ENCODE peak calls at places on chromosomes 6 and 20, in nine cellular contexts. Y is breast epithelium, U is fibroblast of lung, R is SK-N-SH, F is IMR-90, P is mammary epithelial cell, N is uterus, I is stomach, B is ovary. O is an unnamed sample.
A peak's percentile ranks its signal among the peaks of the same experiment; 100 is the strongest.

GRCh38 chr20:11676618-11677289 is 240.9 kb upstream of the BTBD3 start:
- DNase-seq in Y (no peak), U (peak; percentile 26), R (peak; percentile 67), F (peak; percentile 42), P (peak; percentile 27), N (no peak), I (no peak), B (no peak), O (peak; percentile 40)

GRCh38 chr6:8705435-8706020 is 270.2 kb upstream of the SLC35B3 start:
- DNase-seq in Y (no peak), U (no peak), R (no peak), F (no peak), P (no peak), N (no peak), I (no peak), B (no peak), O (peak; percentile 6)

GRCh38 chr6:12476484-12476883 is 186.3 kb downstream of the EDN1 start:
- DNase-seq in Y (no peak), U (no peak), R (no peak), F (no peak), P (no peak), N (no peak), I (no peak), B (no peak), O (no peak)

GRCh38 chr6:30556006-30556713 is at the start of gene GNL1:
- DNase-seq in Y (peak; percentile 98), U (peak; percentile 91), R (peak; percentile 92), F (peak; percentile 85), P (peak; percentile 95), N (peak; percentile 92), I (peak; percentile 98), B (peak; percentile 97), O (peak; percentile 88)

GRCh38 chr20:56443654-56444540 is 24.5 kb upstream of the RTF2 start:
- DNase-seq in Y (no peak), U (peak; percentile 40), R (no peak), F (peak; percentile 90), P (no peak), N (no peak), I (no peak), B (peak; percentile 45), O (peak; percentile 72)

GRCh38 chr6:153170511-153170910 is 39.4 kb upstream of the RGS17 start:
- DNase-seq in Y (no peak), U (peak; percentile 53), R (no peak), F (peak; percentile 52), P (peak; percentile 88), N (no peak), I (no peak), B (no peak), O (no peak)

GRCh38 chr20:46022411-46023147 is 6.4 kb upstream of the SLC12A5 start:
- DNase-seq in Y (no peak), U (no peak), R (peak; percentile 59), F (peak; percentile 9), P (peak; percentile 23), N (peak; percentile 42), I (peak; percentile 65), B (peak; percentile 51), O (peak; percentile 66)

GRCh38 chr20:3550857-3551256 is 80.0 kb downstream of the ATRN start:
- DNase-seq in Y (no peak), U (no peak), R (no peak), F (no peak), P (no peak), N (no peak), I (no peak), B (no peak), O (no peak)

GRCh38 chr6:134295953-134296553 is 21.9 kb downstream of the SGK1 start:
- DNase-seq in Y (no peak), U (peak; percentile 99), R (no peak), F (peak; percentile 100), P (peak; percentile 79), N (no peak), I (no peak), B (peak; percentile 55), O (peak; percentile 24)

GRCh38 chr6:21800948-21801438 is 207.4 kb downstream of the SOX4 start:
- DNase-seq in Y (no peak), U (peak; percentile 85), R (no peak), F (peak; percentile 67), P (no peak), N (no peak), I (no peak), B (no peak), O (peak; percentile 47)

GRCh38 chr6:92361990-92362770 is 1057.2 kb downstream of the EPHA7 start:
- DNase-seq in Y (no peak), U (no peak), R (peak; percentile 25), F (no peak), P (no peak), N (no peak), I (no peak), B (no peak), O (peak; percentile 62)

GRCh38 chr6:110596354-110596753 is 119.9 kb upstream of the SLC22A16 start:
- DNase-seq in Y (no peak), U (no peak), R (no peak), F (no peak), P (no peak), N (no peak), I (peak; percentile 38), B (no peak), O (no peak)

GRCh38 chr6:70590387-70590786 is 23.7 kb downstream of the SDHAF4 start:
- DNase-seq in Y (no peak), U (no peak), R (no peak), F (no peak), P (no peak), N (no peak), I (no peak), B (no peak), O (no peak)

GRCh38 chr6:158938811-158939254 is 61.2 kb downstream of the RSPH3 start:
- DNase-seq in Y (no peak), U (no peak), R (no peak), F (no peak), P (no peak), N (no peak), I (no peak), B (no peak), O (no peak)

GRCh38 chr20:63908008-63908682 is 13.2 kb downstream of the DNAJC5 start:
- DNase-seq in Y (no peak), U (no peak), R (no peak), F (no peak), P (no peak), N (no peak), I (peak; percentile 54), B (no peak), O (peak; percentile 63)

GRCh38 chr20:35171753-35172433 is at the start of gene PROCR:
- DNase-seq in Y (peak; percentile 73), U (peak; percentile 95), R (peak; percentile 51), F (peak; percentile 90), P (peak; percentile 99), N (peak; percentile 91), I (peak; percentile 72), B (peak; percentile 87), O (peak; percentile 88)

GRCh38 chr6:28789553-28790083 is 134.2 kb downstream of the TRIM27 start:
- DNase-seq in Y (no peak), U (peak; percentile 56), R (no peak), F (peak; percentile 68), P (peak; percentile 76), N (peak; percentile 26), I (no peak), B (peak; percentile 17), O (no peak)

GRCh38 chr6:143700684-143701342 is 23.0 kb downstream of the PHACTR2 start:
- DNase-seq in Y (no peak), U (peak; percentile 65), R (peak; percentile 32), F (peak; percentile 89), P (no peak), N (no peak), I (no peak), B (no peak), O (peak; percentile 75)

GRCh38 chr6:163085861-163086562 is 328.5 kb upstream of the QKI start:
- DNase-seq in Y (no peak), U (peak; percentile 9), R (no peak), F (no peak), P (no peak), N (no peak), I (no peak), B (no peak), O (no peak)
- H3K27ac ChIP-seq in Y (no peak overlapping the region), U (no peak overlapping the region), R (no peak overlapping the region), F (no peak overlapping the region), P (no peak overlapping the region), N (no peak overlapping the region), I (no peak overlapping the region), B (no peak overlapping the region), O (no peak overlapping the region)

GRCh38 chr6:1767481-1768246 is 157.9 kb downstream of the FOXC1 start:
- DNase-seq in Y (no peak), U (peak; percentile 41), R (peak; percentile 51), F (peak; percentile 46), P (peak; percentile 50), N (no peak), I (no peak), B (no peak), O (peak; percentile 82)

GRCh38 chr6:1764584-1764983 is 154.9 kb downstream of the FOXC1 start:
- DNase-seq in Y (no peak), U (no peak), R (no peak), F (no peak), P (no peak), N (no peak), I (no peak), B (no peak), O (no peak)

GRCh38 chr6:1763411-1763810 is 153.7 kb downstream of the FOXC1 start:
- DNase-seq in Y (no peak), U (no peak), R (no peak), F (no peak), P (no peak), N (no peak), I (no peak), B (no peak), O (no peak)

GRCh38 chr6:1765160-1765900 is 155.6 kb downstream of the FOXC1 start:
- DNase-seq in Y (no peak), U (no peak), R (no peak), F (no peak), P (no peak), N (no peak), I (peak; percentile 71), B (no peak), O (no peak)

DNA sequence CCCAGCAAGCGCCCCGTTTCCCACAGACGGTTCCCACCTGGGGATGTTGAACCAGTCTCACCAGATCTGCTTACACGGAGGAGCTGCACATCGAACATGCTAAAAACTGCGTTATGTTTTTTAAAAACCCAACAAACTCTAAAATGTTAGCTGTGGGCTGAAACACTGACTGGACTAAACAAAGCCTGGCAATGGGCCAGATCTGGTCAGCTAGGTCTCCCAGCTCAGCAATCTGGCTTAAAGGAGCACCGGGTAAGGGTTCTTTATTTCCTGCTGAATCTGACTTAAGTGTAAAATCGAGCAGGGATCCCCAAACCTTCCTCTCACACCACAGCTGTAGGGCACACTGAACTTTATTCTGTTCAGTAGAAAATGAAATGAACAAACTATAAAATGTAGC is 156.9 kb downstream of the FOXC1 start:
- DNase-seq in Y (no peak), U (no peak), R (peak; percentile 42), F (peak; percentile 29), P (no peak), N (no peak), I (peak; percentile 59), B (no peak), O (peak; percentile 56)
- H3K4me3 ChIP-seq in Y (no peak overlapping the region), U (no peak overlapping the region), R (no peak overlapping the region), F (no peak overlapping the region), P (no peak overlapping the region), N (no peak overlapping the region), I (no peak overlapping the region), B (no peak overlapping the region), O (no peak overlapping the region)

GRCh38 chr6:156844089-156844488 is 66.9 kb downstream of the ARID1B start:
- DNase-seq in Y (no peak), U (no peak), R (no peak), F (peak; percentile 45), P (no peak), N (no peak), I (no peak), B (no peak), O (no peak)
- H3K4me1 ChIP-seq in Y (peaks cover 4% of the 10 kb centered on the region), U (peaks cover 11% of the 10 kb centered on the region), R (peaks cover 32% of the 10 kb centered on the region), F (peaks cover 30% of the 10 kb centered on the region), P (no peaks in the 10 kb centered on the region), N (peaks cover 7% of the 10 kb centered on the region), I (peaks cover 62% of the 10 kb centered on the region), B (peaks cover 42% of the 10 kb centered on the region), O (peaks cover 19% of the 10 kb centered on the region)

GRCh38 chr6:75155586-75155985 is 50.3 kb downstream of the COL12A1 start:
- DNase-seq in Y (no peak), U (no peak), R (no peak), F (no peak), P (no peak), N (no peak), I (no peak), B (no peak), O (peak; percentile 56)
- H3K27ac ChIP-seq in Y (no peak overlapping the region), U (no peak overlapping the region), R (no peak overlapping the region), F (no peak overlapping the region), P (no peak overlapping the region), N (peak overlapping the region; percentile 39), I (no peak overlapping the region), B (no peak overlapping the region), O (no peak overlapping the region)